ENCODE peak calls at places on chromosomes 16 and 17, in ten cellular contexts. W is AG04449; X is activated CD4-positive, alpha-beta T cell treated with anti-CD3 and anti-CD28 coated beads for 24 hours; B is A549; A is hippocampal formation; R is WERI-Rb-1; O is AG10803; S is GM23338; K is cardiac fibroblast; Q is ovary. V is an unnamed sample.

GRCh38 chr16:67995423-67995822 is 3.9 kb downstream of the DPEP2 start:
- DNase-seq in W (no peak), X (no peak), B (no peak), A (no peak), R (no peak), O (no peak), S (no peak), K (no peak), Q (no peak), V (no peak)

GRCh38 chr16:11329080-11329491 is 16.2 kb upstream of the RMI2 start:
- DNase-seq in W (no peak), X (no peak), B (no peak), A (no peak), R (no peak), O (peak; percentile 30), S (peak; percentile 90), K (no peak), Q (no peak), V (no peak)

GRCh38 chr17:53619025-53619424 is 203.7 kb upstream of the KIF2B start:
- DNase-seq in W (no peak), X (no peak), B (no peak), A (no peak), R (no peak), O (no peak), S (no peak), K (no peak), Q (no peak), V (no peak)

GRCh38 chr17:40937384-40937819 is at the start of gene KRT23:
- DNase-seq in W (no peak), X (no peak), B (no peak), A (no peak), R (no peak), O (no peak), S (peak; percentile 31), K (no peak), Q (no peak), V (no peak)

GRCh38 chr17:59825533-59826316 is 67.0 kb downstream of the TUBD1 start:
- DNase-seq in W (no peak), X (no peak), B (peak; percentile 67), A (no peak), R (no peak), O (peak; percentile 89), S (no peak), K (peak; percentile 83), Q (no peak), V (no peak)

GRCh38 chr17:48952904-48953303 is 8.3 kb upstream of the SNF8 start:
- DNase-seq in W (no peak), X (no peak), B (no peak), A (no peak), R (no peak), O (no peak), S (no peak), K (no peak), Q (no peak), V (no peak)

GRCh38 chr17:5472511-5472910 is 3.7 kb upstream of the DHX33 start:
- DNase-seq in W (no peak), X (no peak), B (no peak), A (no peak), R (no peak), O (no peak), S (no peak), K (no peak), Q (no peak), V (no peak)

GRCh38 chr17:81325057-81325973 is 30.2 kb upstream of the SLC38A10 start:
- DNase-seq in W (no peak), X (no peak), B (no peak), A (no peak), R (peak; percentile 94), O (no peak), S (no peak), K (no peak), Q (no peak), V (no peak)

GRCh38 chr17:39236383-39236927 is 10.7 kb upstream of the STAC2 start:
- DNase-seq in W (no peak), X (no peak), B (no peak), A (no peak), R (no peak), O (no peak), S (no peak), K (no peak), Q (no peak), V (no peak)

GRCh38 chr17:77684803-77685580 is 273.5 kb upstream of the TNRC6C start:
- DNase-seq in W (no peak), X (no peak), B (no peak), A (no peak), R (no peak), O (no peak), S (no peak), K (no peak), Q (no peak), V (no peak)

GRCh38 chr17:41996855-41997164 is 20.4 kb downstream of the DNAJC7 start:
- DNase-seq in W (no peak), X (no peak), B (no peak), A (no peak), R (no peak), O (no peak), S (no peak), K (no peak), Q (no peak), V (no peak)

GRCh38 chr17:31740611-31741082 is 118.4 kb downstream of the COPRS start:
- DNase-seq in W (peak; percentile 84), X (no peak), B (no peak), A (no peak), R (no peak), O (peak; percentile 97), S (no peak), K (peak; percentile 72), Q (no peak), V (no peak)

GRCh38 chr16:8620535-8620934 is 963 bp upstream of the METTL22 start:
- DNase-seq in W (no peak), X (no peak), B (no peak), A (no peak), R (no peak), O (no peak), S (no peak), K (no peak), Q (no peak), V (no peak)

GRCh38 chr16:53207810-53208752 is 153.3 kb downstream of the CHD9 start:
- DNase-seq in W (peak; percentile 17), X (no peak), B (peak; percentile 92), A (peak; percentile 95), R (peak; percentile 65), O (peak; percentile 76), S (peak; percentile 80), K (peak; percentile 90), Q (peak; percentile 60), V (peak; percentile 22)

GRCh38 chr16:65655802-65656201 is 533.9 kb upstream of the CDH11 start:
- DNase-seq in W (no peak), X (no peak), B (no peak), A (no peak), R (no peak), O (no peak), S (no peak), K (no peak), Q (no peak), V (no peak)

GRCh38 chr16:57235128-57236092 is 9.6 kb upstream of the ARL2BP start:
- DNase-seq in W (no peak), X (no peak), B (no peak), A (no peak), R (no peak), O (no peak), S (no peak), K (peak; percentile 27), Q (no peak), V (no peak)

GRCh38 chr16:23501291-23501690 is 9.0 kb downstream of the GGA2 start:
- DNase-seq in W (no peak), X (no peak), B (no peak), A (no peak), R (no peak), O (no peak), S (no peak), K (no peak), Q (peak; percentile 37), V (no peak)

GRCh38 chr17:19948100-19948943 is 29.3 kb downstream of the AKAP10 start:
- DNase-seq in W (no peak), X (no peak), B (peak; percentile 24), A (no peak), R (no peak), O (no peak), S (no peak), K (no peak), Q (no peak), V (no peak)